ENCODE peak calls at places on chromosomes 4 and X, in six cellular contexts. One of them, this sample, is unnamed.

GRCh38 chrX:133415276-133416105 is at the start of gene GPC4:
- DNase-seq in A549: peak
- DNase-seq in activated CD4-positive, alpha-beta T cell treated with anti-CD3 and anti-CD28 coated beads for 1 hour: no peak
- DNase-seq in dorsolateral prefrontal cortex: peak
- DNase-seq in occipital lobe: peak
- DNase-seq in fibroblast of pulmonary artery: peak
- DNase-seq in this sample: peak

GRCh38 chrX:46628406-46629371 is 55.1 kb downstream of the CHST7 start:
- DNase-seq in A549: no peak
- DNase-seq in activated CD4-positive, alpha-beta T cell treated with anti-CD3 and anti-CD28 coated beads for 1 hour: no peak
- DNase-seq in dorsolateral prefrontal cortex: no peak
- DNase-seq in occipital lobe: no peak
- DNase-seq in fibroblast of pulmonary artery: peak
- DNase-seq in this sample: no peak

GRCh38 chr4:84498203-84499026 is 677 bp downstream of the NKX6-1 start:
- DNase-seq in A549: peak
- DNase-seq in activated CD4-positive, alpha-beta T cell treated with anti-CD3 and anti-CD28 coated beads for 1 hour: no peak
- DNase-seq in dorsolateral prefrontal cortex: no peak
- DNase-seq in occipital lobe: no peak
- DNase-seq in fibroblast of pulmonary artery: peak
- DNase-seq in this sample: peak

GRCh38 chr4:57442834-57443291 is 332.7 kb upstream of the IGFBP7 start:
- DNase-seq in A549: peak
- DNase-seq in activated CD4-positive, alpha-beta T cell treated with anti-CD3 and anti-CD28 coated beads for 1 hour: no peak
- DNase-seq in dorsolateral prefrontal cortex: peak
- DNase-seq in occipital lobe: peak
- DNase-seq in fibroblast of pulmonary artery: peak
- DNase-seq in this sample: no peak

GRCh38 chr4:102493257-102493656 is 7.9 kb upstream of the NFKB1 start:
- DNase-seq in A549: no peak
- DNase-seq in activated CD4-positive, alpha-beta T cell treated with anti-CD3 and anti-CD28 coated beads for 1 hour: no peak
- DNase-seq in dorsolateral prefrontal cortex: no peak
- DNase-seq in occipital lobe: no peak
- DNase-seq in fibroblast of pulmonary artery: no peak
- DNase-seq in this sample: no peak

GRCh38 chr4:3531306-3531886 is 826 bp downstream of the LRPAP1 start:
- DNase-seq in A549: no peak
- DNase-seq in activated CD4-positive, alpha-beta T cell treated with anti-CD3 and anti-CD28 coated beads for 1 hour: no peak
- DNase-seq in dorsolateral prefrontal cortex: no peak
- DNase-seq in occipital lobe: no peak
- DNase-seq in fibroblast of pulmonary artery: peak
- DNase-seq in this sample: no peak

GRCh38 chr4:4995103-4995761 is 24.0 kb downstream of the CYTL1 start:
- DNase-seq in A549: peak
- DNase-seq in activated CD4-positive, alpha-beta T cell treated with anti-CD3 and anti-CD28 coated beads for 1 hour: no peak
- DNase-seq in dorsolateral prefrontal cortex: peak
- DNase-seq in occipital lobe: peak
- DNase-seq in fibroblast of pulmonary artery: peak
- DNase-seq in this sample: peak

GRCh38 chr4:173793937-173794510 is 264.0 kb upstream of the HAND2 start:
- DNase-seq in A549: no peak
- DNase-seq in activated CD4-positive, alpha-beta T cell treated with anti-CD3 and anti-CD28 coated beads for 1 hour: no peak
- DNase-seq in dorsolateral prefrontal cortex: no peak
- DNase-seq in occipital lobe: no peak
- DNase-seq in fibroblast of pulmonary artery: peak
- DNase-seq in this sample: no peak

GRCh38 chr4:7815562-7815961 is 124.1 kb downstream of the AFAP1 start:
- DNase-seq in A549: peak
- DNase-seq in activated CD4-positive, alpha-beta T cell treated with anti-CD3 and anti-CD28 coated beads for 1 hour: no peak
- DNase-seq in dorsolateral prefrontal cortex: no peak
- DNase-seq in occipital lobe: no peak
- DNase-seq in fibroblast of pulmonary artery: peak
- DNase-seq in this sample: no peak

GRCh38 chr4:15250021-15250441 is 177.8 kb upstream of the C1QTNF7 start:
- DNase-seq in A549: no peak
- DNase-seq in activated CD4-positive, alpha-beta T cell treated with anti-CD3 and anti-CD28 coated beads for 1 hour: no peak
- DNase-seq in dorsolateral prefrontal cortex: no peak
- DNase-seq in occipital lobe: no peak
- DNase-seq in fibroblast of pulmonary artery: no peak
- DNase-seq in this sample: no peak

GRCh38 chrX:1518512-1518911 is 18.5 kb downstream of the P2RY8 start:
- DNase-seq in A549: no peak
- DNase-seq in activated CD4-positive, alpha-beta T cell treated with anti-CD3 and anti-CD28 coated beads for 1 hour: no peak
- DNase-seq in dorsolateral prefrontal cortex: no peak
- DNase-seq in occipital lobe: no peak
- DNase-seq in fibroblast of pulmonary artery: no peak
- DNase-seq in this sample: no peak

GRCh38 chrX:105765691-105766090 is 56.6 kb upstream of the NRK start:
- DNase-seq in A549: no peak
- DNase-seq in activated CD4-positive, alpha-beta T cell treated with anti-CD3 and anti-CD28 coated beads for 1 hour: no peak
- DNase-seq in dorsolateral prefrontal cortex: no peak
- DNase-seq in occipital lobe: no peak
- DNase-seq in fibroblast of pulmonary artery: no peak
- DNase-seq in this sample: no peak

GRCh38 chrX:140944710-140945109 is 57.7 kb upstream of the SPANXB1 start:
- DNase-seq in A549: no peak
- DNase-seq in activated CD4-positive, alpha-beta T cell treated with anti-CD3 and anti-CD28 coated beads for 1 hour: no peak
- DNase-seq in dorsolateral prefrontal cortex: no peak
- DNase-seq in occipital lobe: no peak
- DNase-seq in fibroblast of pulmonary artery: no peak
- DNase-seq in this sample: no peak

GRCh38 chr4:133920236-133920635 is 281.4 kb downstream of the PABPC4L start:
- DNase-seq in A549: no peak
- DNase-seq in activated CD4-positive, alpha-beta T cell treated with anti-CD3 and anti-CD28 coated beads for 1 hour: no peak
- DNase-seq in dorsolateral prefrontal cortex: no peak
- DNase-seq in occipital lobe: no peak
- DNase-seq in fibroblast of pulmonary artery: no peak
- DNase-seq in this sample: no peak

GRCh38 chrX:107107459-107107858 is 11.2 kb downstream of the RBM41 start:
- DNase-seq in A549: no peak
- DNase-seq in activated CD4-positive, alpha-beta T cell treated with anti-CD3 and anti-CD28 coated beads for 1 hour: no peak
- DNase-seq in dorsolateral prefrontal cortex: no peak
- DNase-seq in occipital lobe: no peak
- DNase-seq in fibroblast of pulmonary artery: no peak
- DNase-seq in this sample: no peak

GRCh38 chr4:4325321-4325720 is 35.3 kb downstream of the ZBTB49 start:
- DNase-seq in A549: no peak
- DNase-seq in activated CD4-positive, alpha-beta T cell treated with anti-CD3 and anti-CD28 coated beads for 1 hour: no peak
- DNase-seq in dorsolateral prefrontal cortex: no peak
- DNase-seq in occipital lobe: no peak
- DNase-seq in fibroblast of pulmonary artery: no peak
- DNase-seq in this sample: no peak

GRCh38 chrX:3576886-3577516 is 136.4 kb downstream of the PRKX start:
- DNase-seq in A549: no peak
- DNase-seq in activated CD4-positive, alpha-beta T cell treated with anti-CD3 and anti-CD28 coated beads for 1 hour: no peak
- DNase-seq in dorsolateral prefrontal cortex: no peak
- DNase-seq in occipital lobe: no peak
- DNase-seq in fibroblast of pulmonary artery: peak
- DNase-seq in this sample: no peak

GRCh38 chrX:29044802-29045201 is 457.6 kb downstream of the IL1RAPL1 start:
- DNase-seq in A549: no peak
- DNase-seq in activated CD4-positive, alpha-beta T cell treated with anti-CD3 and anti-CD28 coated beads for 1 hour: no peak
- DNase-seq in dorsolateral prefrontal cortex: no peak
- DNase-seq in occipital lobe: no peak
- DNase-seq in fibroblast of pulmonary artery: peak
- DNase-seq in this sample: no peak

GRCh38 chrX:150049647-150050046 is 111.4 kb upstream of the EOLA2 start:
- DNase-seq in A549: no peak
- DNase-seq in activated CD4-positive, alpha-beta T cell treated with anti-CD3 and anti-CD28 coated beads for 1 hour: no peak
- DNase-seq in dorsolateral prefrontal cortex: no peak
- DNase-seq in occipital lobe: no peak
- DNase-seq in fibroblast of pulmonary artery: no peak
- DNase-seq in this sample: no peak

GRCh38 chr4:167903291-167903721 is 189.0 kb upstream of the ANXA10 start:
- DNase-seq in A549: peak
- DNase-seq in activated CD4-positive, alpha-beta T cell treated with anti-CD3 and anti-CD28 coated beads for 1 hour: no peak
- DNase-seq in dorsolateral prefrontal cortex: no peak
- DNase-seq in occipital lobe: no peak
- DNase-seq in fibroblast of pulmonary artery: peak
- DNase-seq in this sample: no peak

GRCh38 chrX:66633541-66633940 is 5.3 kb downstream of the EDA2R start:
- DNase-seq in A549: no peak
- DNase-seq in activated CD4-positive, alpha-beta T cell treated with anti-CD3 and anti-CD28 coated beads for 1 hour: no peak
- DNase-seq in dorsolateral prefrontal cortex: no peak
- DNase-seq in occipital lobe: no peak
- DNase-seq in fibroblast of pulmonary artery: peak
- DNase-seq in this sample: no peak

GRCh38 chr4:183872531-183872930 is 32.6 kb upstream of the STOX2 start:
- DNase-seq in A549: no peak
- DNase-seq in activated CD4-positive, alpha-beta T cell treated with anti-CD3 and anti-CD28 coated beads for 1 hour: no peak
- DNase-seq in dorsolateral prefrontal cortex: no peak
- DNase-seq in occipital lobe: no peak
- DNase-seq in fibroblast of pulmonary artery: no peak
- DNase-seq in this sample: no peak

GRCh38 chr4:108351806-108352205 is 183.1 kb upstream of the LEF1 start:
- DNase-seq in A549: no peak
- DNase-seq in activated CD4-positive, alpha-beta T cell treated with anti-CD3 and anti-CD28 coated beads for 1 hour: no peak
- DNase-seq in dorsolateral prefrontal cortex: no peak
- DNase-seq in occipital lobe: no peak
- DNase-seq in fibroblast of pulmonary artery: no peak
- DNase-seq in this sample: no peak

GRCh38 chr4:90121961-90122748 is 5.0 kb upstream of the CCSER1 start:
- DNase-seq in A549: no peak
- DNase-seq in activated CD4-positive, alpha-beta T cell treated with anti-CD3 and anti-CD28 coated beads for 1 hour: no peak
- DNase-seq in dorsolateral prefrontal cortex: no peak
- DNase-seq in occipital lobe: peak
- DNase-seq in fibroblast of pulmonary artery: peak
- DNase-seq in this sample: no peak

GRCh38 chrX:10457092-10457491 is 163.3 kb downstream of the MID1 start:
- DNase-seq in A549: no peak
- DNase-seq in activated CD4-positive, alpha-beta T cell treated with anti-CD3 and anti-CD28 coated beads for 1 hour: no peak
- DNase-seq in dorsolateral prefrontal cortex: no peak
- DNase-seq in occipital lobe: no peak
- DNase-seq in fibroblast of pulmonary artery: peak
- DNase-seq in this sample: no peak

GRCh38 chrX:111888600-111888999 is 12.6 kb downstream of the TRPC5OS start:
- DNase-seq in A549: no peak
- DNase-seq in activated CD4-positive, alpha-beta T cell treated with anti-CD3 and anti-CD28 coated beads for 1 hour: no peak
- DNase-seq in dorsolateral prefrontal cortex: no peak
- DNase-seq in occipital lobe: no peak
- DNase-seq in fibroblast of pulmonary artery: no peak
- DNase-seq in this sample: no peak

GRCh38 chr4:1628892-1629703 is 55.0 kb downstream of the FAM53A start:
- DNase-seq in A549: peak
- DNase-seq in activated CD4-positive, alpha-beta T cell treated with anti-CD3 and anti-CD28 coated beads for 1 hour: peak
- DNase-seq in dorsolateral prefrontal cortex: peak
- DNase-seq in occipital lobe: peak
- DNase-seq in fibroblast of pulmonary artery: peak
- DNase-seq in this sample: peak

GRCh38 chr4:54840992-54841768 is 183.4 kb downstream of the KIT start:
- DNase-seq in A549: peak
- DNase-seq in activated CD4-positive, alpha-beta T cell treated with anti-CD3 and anti-CD28 coated beads for 1 hour: no peak
- DNase-seq in dorsolateral prefrontal cortex: peak
- DNase-seq in occipital lobe: no peak
- DNase-seq in fibroblast of pulmonary artery: peak
- DNase-seq in this sample: no peak

GRCh38 chrX:56789518-56790070 is 60.6 kb downstream of the NBDY start:
- DNase-seq in A549: no peak
- DNase-seq in activated CD4-positive, alpha-beta T cell treated with anti-CD3 and anti-CD28 coated beads for 1 hour: no peak
- DNase-seq in dorsolateral prefrontal cortex: no peak
- DNase-seq in occipital lobe: no peak
- DNase-seq in fibroblast of pulmonary artery: no peak
- DNase-seq in this sample: no peak

GRCh38 chr4:127204326-127204725 is 428.4 kb upstream of the INTU start:
- DNase-seq in A549: no peak
- DNase-seq in activated CD4-positive, alpha-beta T cell treated with anti-CD3 and anti-CD28 coated beads for 1 hour: no peak
- DNase-seq in dorsolateral prefrontal cortex: no peak
- DNase-seq in occipital lobe: no peak
- DNase-seq in fibroblast of pulmonary artery: no peak
- DNase-seq in this sample: no peak

GRCh38 chr4:39846135-39846534 is 131.6 kb downstream of the PDS5A start:
- DNase-seq in A549: peak
- DNase-seq in activated CD4-positive, alpha-beta T cell treated with anti-CD3 and anti-CD28 coated beads for 1 hour: no peak
- DNase-seq in dorsolateral prefrontal cortex: no peak
- DNase-seq in occipital lobe: no peak
- DNase-seq in fibroblast of pulmonary artery: no peak
- DNase-seq in this sample: no peak

This sample was measured in 8988T.